ENCODE peak calls at places on chromosomes 4 and X, in five cellular contexts. One of them, this sample, is unnamed.
A peak's percentile ranks its signal among the peaks of the same experiment; 100 is the strongest.

GRCh38 chr4:37993806-37994205 is 33.6 kb downstream of the PTTG2 start:
- DNase-seq in endothelial cell of umbilical vein: no peak
- DNase-seq in osteoblast: no peak
- DNase-seq in GM23338: peak; percentile 38
- DNase-seq in fibroblast of lung: no peak
- DNase-seq in this sample: no peak

GRCh38 chr4:6362896-6363295 is 93.2 kb downstream of the WFS1 start:
- DNase-seq in osteoblast: peak; percentile 84
- DNase-seq in fibroblast of lung: peak; percentile 30
- DNase-seq in endothelial cell of umbilical vein: peak; percentile 5
- DNase-seq in GM23338: peak; percentile 78
- DNase-seq in this sample: peak; percentile 40

GRCh38 chr4:100294356-100294755 is 104.1 kb upstream of the DDIT4L start:
- DNase-seq in GM23338: no peak
- DNase-seq in osteoblast: no peak
- DNase-seq in endothelial cell of umbilical vein: no peak
- DNase-seq in fibroblast of lung: peak; percentile 30
- DNase-seq in this sample: no peak

GRCh38 chr4:182555997-182556418 is 312.8 kb downstream of the TENM3 start:
- DNase-seq in osteoblast: no peak
- DNase-seq in GM23338: peak; percentile 86
- DNase-seq in fibroblast of lung: peak; percentile 92
- DNase-seq in endothelial cell of umbilical vein: no peak
- DNase-seq in this sample: no peak

GRCh38 chr4:120506536-120506935 is 416.0 kb downstream of the PRDM5 start:
- DNase-seq in endothelial cell of umbilical vein: no peak
- DNase-seq in osteoblast: peak; percentile 1
- DNase-seq in GM23338: no peak
- DNase-seq in fibroblast of lung: no peak
- DNase-seq in this sample: no peak

GRCh38 chrX:72576161-72576896 is 3.7 kb upstream of the HDAC8 start:
- DNase-seq in osteoblast: no peak
- DNase-seq in endothelial cell of umbilical vein: no peak
- DNase-seq in fibroblast of lung: peak; percentile 81
- DNase-seq in GM23338: no peak
- DNase-seq in this sample: no peak

GRCh38 chrX:135086197-135086854 is 34.0 kb downstream of the ETDB start:
- DNase-seq in endothelial cell of umbilical vein: peak; percentile 59
- DNase-seq in fibroblast of lung: peak; percentile 51
- DNase-seq in osteoblast: peak; percentile 86
- DNase-seq in GM23338: peak; percentile 82
- DNase-seq in this sample: peak; percentile 83

GRCh38 chrX:154541896-154542722 is 4.5 kb downstream of the G6PD start:
- DNase-seq in osteoblast: peak; percentile 98
- DNase-seq in endothelial cell of umbilical vein: peak; percentile 93
- DNase-seq in GM23338: no peak
- DNase-seq in fibroblast of lung: peak; percentile 88
- DNase-seq in this sample: no peak

GRCh38 chr4:121936101-121936500 is 15.8 kb downstream of the TRPC3 start:
- DNase-seq in GM23338: no peak
- DNase-seq in endothelial cell of umbilical vein: no peak
- DNase-seq in fibroblast of lung: no peak
- DNase-seq in osteoblast: no peak
- DNase-seq in this sample: no peak

GRCh38 chr4:2304321-2304876 is 42.5 kb upstream of the MXD4 start:
- DNase-seq in GM23338: no peak
- DNase-seq in fibroblast of lung: no peak
- DNase-seq in endothelial cell of umbilical vein: no peak
- DNase-seq in osteoblast: no peak
- DNase-seq in this sample: no peak

GRCh38 chr4:151259752-151260151 is 17.2 kb upstream of the PRSS48 start:
- DNase-seq in endothelial cell of umbilical vein: no peak
- DNase-seq in osteoblast: no peak
- DNase-seq in GM23338: no peak
- DNase-seq in fibroblast of lung: no peak
- DNase-seq in this sample: no peak

GRCh38 chr4:103934178-103934789 is 214.5 kb upstream of the TACR3 start:
- DNase-seq in GM23338: peak; percentile 73
- DNase-seq in osteoblast: peak; percentile 52
- DNase-seq in fibroblast of lung: peak; percentile 17
- DNase-seq in endothelial cell of umbilical vein: peak; percentile 43
- DNase-seq in this sample: peak; percentile 67

GRCh38 chr4:17055788-17056187 is 157.3 kb upstream of the LDB2 start:
- DNase-seq in endothelial cell of umbilical vein: peak; percentile 14
- DNase-seq in GM23338: no peak
- DNase-seq in fibroblast of lung: peak; percentile 90
- DNase-seq in osteoblast: peak; percentile 91
- DNase-seq in this sample: no peak

GRCh38 chr4:154160925-154161324 is 330.7 kb downstream of the DCHS2 start:
- DNase-seq in fibroblast of lung: peak; percentile 26
- DNase-seq in osteoblast: no peak
- DNase-seq in GM23338: peak; percentile 15
- DNase-seq in endothelial cell of umbilical vein: no peak
- DNase-seq in this sample: no peak

GRCh38 chrX:129525162-129525561 is 1.9 kb upstream of the SMARCA1 start:
- DNase-seq in fibroblast of lung: no peak
- DNase-seq in GM23338: no peak
- DNase-seq in endothelial cell of umbilical vein: no peak
- DNase-seq in osteoblast: no peak
- DNase-seq in this sample: no peak

GRCh38 chr4:150145950-150146340 is 67.7 kb downstream of the DCLK2 start:
- DNase-seq in endothelial cell of umbilical vein: no peak
- DNase-seq in osteoblast: no peak
- DNase-seq in fibroblast of lung: peak; percentile 66
- DNase-seq in GM23338: no peak
- DNase-seq in this sample: no peak

GRCh38 chr4:39036172-39036571 is 4.0 kb upstream of the TMEM156 start:
- DNase-seq in endothelial cell of umbilical vein: peak; percentile 20
- DNase-seq in GM23338: no peak
- DNase-seq in fibroblast of lung: peak; percentile 88
- DNase-seq in osteoblast: no peak
- DNase-seq in this sample: no peak

GRCh38 chr4:79297029-79297428 is 28.8 kb downstream of the NAA11 start:
- DNase-seq in GM23338: no peak
- DNase-seq in fibroblast of lung: no peak
- DNase-seq in endothelial cell of umbilical vein: no peak
- DNase-seq in osteoblast: no peak
- DNase-seq in this sample: no peak

GRCh38 chrX:100424012-100424411 is 13.9 kb upstream of the PCDH19 start:
- DNase-seq in endothelial cell of umbilical vein: peak; percentile 32
- DNase-seq in osteoblast: no peak
- DNase-seq in fibroblast of lung: no peak
- DNase-seq in GM23338: peak; percentile 58
- DNase-seq in this sample: no peak

GRCh38 chrX:18353931-18354368 is 538 bp downstream of the SCML2 start:
- DNase-seq in fibroblast of lung: no peak
- DNase-seq in endothelial cell of umbilical vein: no peak
- DNase-seq in osteoblast: no peak
- DNase-seq in GM23338: peak; percentile 63
- DNase-seq in this sample: peak; percentile 29

GRCh38 chr4:3746701-3747581 is 19.2 kb upstream of the ADRA2C start:
- DNase-seq in osteoblast: no peak
- DNase-seq in GM23338: no peak
- DNase-seq in endothelial cell of umbilical vein: no peak
- DNase-seq in fibroblast of lung: no peak
- DNase-seq in this sample: peak; percentile 45

GRCh38 chrX:70452143-70452733 is 7.6 kb downstream of the DLG3 start:
- DNase-seq in endothelial cell of umbilical vein: peak; percentile 39
- DNase-seq in fibroblast of lung: peak; percentile 21
- DNase-seq in osteoblast: peak; percentile 95
- DNase-seq in GM23338: peak; percentile 77
- DNase-seq in this sample: peak; percentile 47

GRCh38 chrX:150873616-150874015 is 24.9 kb downstream of the CD99L2 start:
- DNase-seq in endothelial cell of umbilical vein: peak; percentile 12
- DNase-seq in fibroblast of lung: peak; percentile 56
- DNase-seq in osteoblast: no peak
- DNase-seq in GM23338: no peak
- DNase-seq in this sample: peak; percentile 50

DNA sequence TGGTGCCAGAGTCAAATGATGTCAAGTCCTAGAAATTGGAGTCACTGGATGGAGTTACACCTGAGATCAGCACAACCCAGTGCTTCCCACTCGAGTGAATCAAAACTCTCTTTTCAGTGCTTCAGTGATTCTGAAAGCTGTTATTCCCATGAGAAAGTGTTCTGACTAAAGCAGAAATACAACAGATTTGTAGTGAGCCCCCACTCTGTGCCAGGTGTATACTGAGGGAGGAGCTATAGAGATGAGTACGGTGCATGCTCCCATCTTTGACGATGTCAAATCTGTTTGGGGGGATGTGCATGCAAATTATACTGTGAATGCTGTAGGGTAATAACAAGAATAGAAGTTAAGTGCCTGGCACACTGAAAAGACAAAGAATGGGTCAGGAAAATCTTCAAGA is 330.2 kb downstream of the HS3ST1 start:
- DNase-seq in fibroblast of lung: no peak
- DNase-seq in GM23338: no peak
- DNase-seq in endothelial cell of umbilical vein: no peak
- DNase-seq in osteoblast: no peak
- DNase-seq in this sample: no peak
- H3K4me1 ChIP-seq in fibroblast of lung: no peaks in the 10 kb centered on the region
- H3K4me1 ChIP-seq in GM23338: no peaks in the 10 kb centered on the region
- H3K4me1 ChIP-seq in endothelial cell of umbilical vein: no peaks in the 10 kb centered on the region
- H3K4me1 ChIP-seq in osteoblast: no peaks in the 10 kb centered on the region
- H3K4me1 ChIP-seq in this sample: peaks cover 23% of the 10 kb centered on the region

GRCh38 chr4:10106421-10107039 is 10.1 kb downstream of the WDR1 start:
- DNase-seq in endothelial cell of umbilical vein: peak; percentile 90
- DNase-seq in GM23338: no peak
- DNase-seq in fibroblast of lung: peak; percentile 98
- DNase-seq in osteoblast: peak; percentile 100
- DNase-seq in this sample: no peak
- H3K4me3 ChIP-seq in endothelial cell of umbilical vein: no peak overlapping the region
- H3K4me3 ChIP-seq in GM23338: no peak overlapping the region
- H3K4me3 ChIP-seq in fibroblast of lung: peak overlapping the region; percentile 44
- H3K4me3 ChIP-seq in osteoblast: peak overlapping the region; percentile 55
- H3K4me3 ChIP-seq in this sample: no peak overlapping the region

DNA sequence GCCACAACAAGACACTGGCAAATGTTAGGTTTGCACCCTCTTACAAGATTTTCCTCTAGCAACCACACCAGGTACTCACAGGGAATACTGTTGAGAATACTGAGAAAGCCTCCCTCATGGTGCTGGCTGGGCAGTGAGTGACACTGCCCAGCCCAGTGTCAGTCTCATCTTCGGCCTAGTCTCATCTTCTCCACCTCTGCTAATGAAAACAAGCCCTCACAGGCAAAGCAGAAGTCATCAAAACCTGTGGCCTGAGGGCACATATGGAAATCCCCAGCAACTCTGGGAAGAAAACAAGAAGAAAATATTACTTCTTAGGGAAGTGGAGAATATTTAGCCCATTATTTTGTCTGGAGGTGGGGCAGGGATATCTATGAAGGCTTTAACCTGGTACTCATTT is 7.9 kb upstream of the ADAM29 start:
- DNase-seq in osteoblast: no peak
- DNase-seq in GM23338: no peak
- DNase-seq in fibroblast of lung: no peak
- DNase-seq in endothelial cell of umbilical vein: no peak
- DNase-seq in this sample: no peak
- H3K4me2 ChIP-seq in osteoblast: no peak overlapping the region
- H3K4me2 ChIP-seq in GM23338: no peak overlapping the region
- H3K4me2 ChIP-seq in fibroblast of lung: no peak overlapping the region
- H3K4me2 ChIP-seq in endothelial cell of umbilical vein: no peak overlapping the region
- H3K4me2 ChIP-seq in this sample: no peak overlapping the region

DNA sequence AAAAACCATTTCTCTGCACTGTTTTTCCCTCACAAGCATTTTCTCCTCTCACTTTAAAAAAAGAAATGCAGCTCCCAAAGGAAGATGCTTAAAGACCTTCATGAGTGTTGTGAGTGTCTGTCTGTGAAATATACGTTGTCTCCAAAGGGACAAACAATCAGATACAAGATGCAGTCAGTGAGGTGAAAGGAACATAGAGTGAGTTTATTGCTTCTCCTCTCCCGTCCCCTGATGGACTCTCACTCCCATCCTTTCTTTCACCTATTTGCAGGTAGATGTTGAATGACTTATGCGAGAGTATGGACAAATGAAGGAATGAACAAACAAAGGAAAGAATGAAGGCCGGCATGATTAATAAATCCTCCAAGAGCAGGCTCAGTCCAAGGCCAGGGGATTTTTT is 561.2 kb upstream of the DIPK2B start:
- DNase-seq in GM23338: no peak
- DNase-seq in endothelial cell of umbilical vein: no peak
- DNase-seq in fibroblast of lung: no peak
- DNase-seq in osteoblast: no peak
- DNase-seq in this sample: no peak
- H3K4me1 ChIP-seq in GM23338: peaks cover 15% of the 10 kb centered on the region
- H3K4me1 ChIP-seq in endothelial cell of umbilical vein: peaks cover 81% of the 10 kb centered on the region
- H3K4me1 ChIP-seq in fibroblast of lung: peaks cover 17% of the 10 kb centered on the region
- H3K4me1 ChIP-seq in osteoblast: peaks cover 84% of the 10 kb centered on the region
- H3K4me1 ChIP-seq in this sample: peaks cover 42% of the 10 kb centered on the region

GRCh38 chr4:172997851-172998250 is 170.8 kb upstream of the GALNT7 start:
- DNase-seq in osteoblast: peak; percentile 21
- DNase-seq in GM23338: no peak
- DNase-seq in fibroblast of lung: no peak
- DNase-seq in endothelial cell of umbilical vein: no peak
- DNase-seq in this sample: no peak
- H3K4me3 ChIP-seq in osteoblast: no peak overlapping the region
- H3K4me3 ChIP-seq in GM23338: no peak overlapping the region
- H3K4me3 ChIP-seq in fibroblast of lung: no peak overlapping the region
- H3K4me3 ChIP-seq in endothelial cell of umbilical vein: no peak overlapping the region
- H3K4me3 ChIP-seq in this sample: no peak overlapping the region

GRCh38 chrX:12844319-12844718 is 22.6 kb upstream of the TLR7 start:
- DNase-seq in endothelial cell of umbilical vein: no peak
- DNase-seq in fibroblast of lung: no peak
- DNase-seq in GM23338: no peak
- DNase-seq in osteoblast: no peak
- DNase-seq in this sample: no peak

GRCh38 chrX:12843061-12843667 is 23.7 kb upstream of the TLR7 start:
- DNase-seq in GM23338: no peak
- DNase-seq in fibroblast of lung: no peak
- DNase-seq in osteoblast: no peak
- DNase-seq in endothelial cell of umbilical vein: no peak
- DNase-seq in this sample: no peak

DNA sequence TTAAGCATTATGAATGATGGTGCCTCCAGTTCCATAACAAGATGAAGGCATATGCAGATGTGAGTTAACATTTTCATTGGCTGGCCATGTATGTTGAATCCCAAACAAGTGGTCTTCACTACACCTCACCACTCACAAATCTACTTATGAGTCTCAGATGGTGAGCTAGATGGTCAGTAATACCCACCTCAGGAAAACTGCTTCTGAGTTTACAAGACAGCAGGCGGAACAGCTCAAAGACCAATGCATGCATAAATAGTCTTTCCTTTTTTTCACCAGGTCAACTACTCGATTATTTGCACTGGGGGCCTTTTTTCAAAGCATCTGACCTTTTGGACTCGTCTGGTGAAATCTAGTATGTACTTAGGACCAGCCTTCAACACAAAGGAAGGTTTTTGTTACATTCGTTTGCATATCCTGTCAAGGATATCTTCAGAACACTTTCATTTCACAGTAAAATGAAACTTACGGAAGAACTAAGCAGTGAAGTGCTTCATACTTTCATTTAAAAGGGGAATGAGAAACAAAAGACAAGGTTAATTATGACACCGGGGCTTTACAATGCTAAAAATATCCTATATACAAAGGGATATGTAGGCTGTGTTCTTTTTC is 23.1 kb upstream of the TLR7 start:
- DNase-seq in endothelial cell of umbilical vein: no peak
- DNase-seq in GM23338: no peak
- DNase-seq in osteoblast: no peak
- DNase-seq in fibroblast of lung: no peak
- DNase-seq in this sample: peak; percentile 41
- H3K4me2 ChIP-seq in endothelial cell of umbilical vein: no peak overlapping the region
- H3K4me2 ChIP-seq in GM23338: no peak overlapping the region
- H3K4me2 ChIP-seq in osteoblast: no peak overlapping the region
- H3K4me2 ChIP-seq in fibroblast of lung: no peak overlapping the region
- H3K4me2 ChIP-seq in this sample: peak overlapping the region; percentile 68

GRCh38 chr4:187270154-187270553 is 546.5 kb upstream of the FAT1 start:
- DNase-seq in fibroblast of lung: no peak
- DNase-seq in osteoblast: no peak
- DNase-seq in endothelial cell of umbilical vein: no peak
- DNase-seq in GM23338: no peak
- DNase-seq in this sample: no peak
- H3K4me1 ChIP-seq in fibroblast of lung: no peaks in the 10 kb centered on the region
- H3K4me1 ChIP-seq in osteoblast: no peaks in the 10 kb centered on the region
- H3K4me1 ChIP-seq in endothelial cell of umbilical vein: no peaks in the 10 kb centered on the region
- H3K4me1 ChIP-seq in GM23338: no peaks in the 10 kb centered on the region
- H3K4me1 ChIP-seq in this sample: no peaks in the 10 kb centered on the region